ENCODE peak calls at places on chromosomes 4 and X, in six cellular contexts. E is transverse colon; J is body of pancreas; S is esophagus squamous epithelium; B is CD8-positive, alpha-beta T cell; C is mammary epithelial cell. X is an unnamed sample. For H3K4me1, the result is how much of the 10 kb centered on the place peaks cover.

GRCh38 chr4:113327513-113327912 is 278.1 kb downstream of the ANK2 start:
- DNase-seq in E (no peak), J (no peak), C (no peak), S (no peak), B (no peak), X (no peak)

GRCh38 chr4:31467781-31468180 is 747.6 kb downstream of the PCDH7 start:
- DNase-seq in S (no peak), J (no peak), B (no peak), C (peak), E (no peak), X (no peak)

GRCh38 chrX:151505796-151506195 is 57.7 kb upstream of the PASD1 start:
- DNase-seq in E (no peak), C (peak), J (no peak), S (no peak), B (no peak), X (no peak)

GRCh38 chr4:125191252-125191651 is 123.5 kb upstream of the FAT4 start:
- DNase-seq in B (no peak), C (peak), J (no peak), E (no peak), S (no peak), X (no peak)

GRCh38 chr4:53563824-53564223 is 27.5 kb downstream of the LNX1 start:
- DNase-seq in E (no peak), S (no peak), B (no peak), C (peak), J (no peak), X (no peak)

GRCh38 chr4:3369781-3370660 is 71.7 kb upstream of the HGFAC start:
- DNase-seq in S (no peak), J (no peak), B (no peak), E (no peak), C (peak), X (no peak)

GRCh38 chrX:108198420-108198819 is 106.8 kb downstream of the ATG4A start:
- DNase-seq in E (no peak), J (no peak), B (no peak), S (no peak), C (no peak), X (no peak)

GRCh38 chr4:129046055-129046959 is 47.0 kb downstream of the SCLT1 start:
- DNase-seq in J (no peak), B (no peak), C (no peak), S (no peak), E (no peak), X (no peak)

GRCh38 chr4:1795304-1796195 is 2.5 kb downstream of the FGFR3 start:
- DNase-seq in C (no peak), J (peak), E (peak), S (no peak), B (no peak), X (no peak)

GRCh38 chrX:94454159-94454558 is 780.2 kb downstream of the FAM133A start:
- DNase-seq in B (no peak), E (no peak), S (no peak), C (no peak), J (no peak), X (no peak)

GRCh38 chrX:35625714-35626113 is 172.4 kb upstream of the MAGEB16 start:
- DNase-seq in B (no peak), S (no peak), E (no peak), C (no peak), J (no peak), X (no peak)

GRCh38 chr4:136925203-136925602 is 607.1 kb downstream of the PCDH18 start:
- DNase-seq in C (no peak), E (no peak), B (no peak), J (no peak), S (no peak), X (no peak)

GRCh38 chr4:100198061-100198460 is 7.8 kb upstream of the DDIT4L start:
- DNase-seq in J (no peak), S (no peak), E (no peak), C (no peak), B (no peak), X (no peak)

GRCh38 chr4:4694296-4694772 is 152.5 kb upstream of the STX18 start:
- DNase-seq in B (no peak), J (peak), E (no peak), C (no peak), S (no peak), X (no peak)

GRCh38 chr4:575281-576141 is 584 bp downstream of the TMEM271 start:
- DNase-seq in C (peak), S (no peak), E (no peak), J (peak), B (no peak), X (no peak)

GRCh38 chr4:73844352-73844751 is 7.9 kb downstream of the CXCL6 start:
- DNase-seq in B (no peak), J (no peak), C (peak), E (no peak), S (no peak), X (no peak)

GRCh38 chrX:46152756-46153155 is 392.5 kb downstream of the ZNF674 start:
- DNase-seq in S (no peak), B (no peak), C (no peak), E (no peak), J (no peak), X (no peak)

GRCh38 chr4:176439611-176440010 is 119.8 kb downstream of the SPCS3 start:
- DNase-seq in B (no peak), J (no peak), E (no peak), C (no peak), S (no peak), X (no peak)

GRCh38 chr4:25984796-25985195 is 70.8 kb downstream of the SMIM20 start:
- DNase-seq in J (no peak), S (no peak), C (no peak), B (no peak), E (no peak), X (no peak)

GRCh38 chrX:13855689-13856425 is 39.0 kb upstream of the GPM6B start:
- DNase-seq in B (no peak), J (no peak), E (no peak), S (no peak), C (peak), X (no peak)

GRCh38 chrX:103248553-103248952 is 6.4 kb downstream of the TCEAL8 start:
- DNase-seq in E (no peak), C (peak), B (no peak), J (no peak), S (no peak), X (no peak)

GRCh38 chr4:6940744-6941137 is 31.1 kb downstream of the TBC1D14 start:
- DNase-seq in B (no peak), S (no peak), J (no peak), C (no peak), E (no peak), X (no peak)

GRCh38 chr4:6941796-6942195 is 32.2 kb downstream of the TBC1D14 start:
- DNase-seq in C (peak), E (no peak), S (no peak), B (no peak), J (no peak), X (no peak)

GRCh38 chr4:6943012-6943869 is 33.6 kb downstream of the TBC1D14 start:
- DNase-seq in B (no peak), J (no peak), C (no peak), E (peak), S (no peak), X (peak)

GRCh38 chr4:6943870-6944195 is 34.2 kb downstream of the TBC1D14 start:
- DNase-seq in J (no peak), E (no peak), B (no peak), C (no peak), S (no peak), X (no peak)

DNA sequence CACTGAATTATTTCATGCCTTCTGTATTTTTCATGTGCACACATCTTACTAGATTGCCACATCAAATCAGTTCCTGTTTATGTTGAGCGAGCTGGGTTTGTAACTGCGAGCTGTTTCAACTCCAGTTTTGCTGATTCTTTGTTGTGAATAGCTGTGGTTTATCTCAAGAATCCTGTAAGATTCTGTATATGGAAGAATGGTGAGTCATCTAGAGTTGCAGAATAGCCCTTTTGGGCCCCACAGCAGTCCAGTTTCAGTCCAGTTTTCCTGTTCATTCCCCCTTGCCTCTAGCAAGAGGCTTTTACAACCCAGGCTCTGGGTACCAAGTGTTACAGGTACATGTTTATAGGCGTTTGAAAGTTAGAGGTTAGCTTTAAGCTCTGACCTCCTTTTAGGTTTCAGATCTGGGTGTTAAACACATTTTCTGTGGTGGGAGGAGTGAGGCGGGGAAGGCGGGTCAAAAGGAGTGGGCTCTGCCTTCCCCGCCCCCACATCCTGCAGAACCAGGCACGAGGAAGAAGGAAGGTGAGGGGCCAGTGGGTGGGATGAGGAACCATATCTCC is 32.7 kb downstream of the TBC1D14 start:
- DNase-seq in J (no peak), C (peak), B (peak), S (no peak), E (no peak), X (no peak)
- H3K4me1 ChIP-seq in J (under half), C (under half), B (half or more), S (half or more), E (under half), X (under half)

GRCh38 chrX:57329008-57329407 is 42.5 kb downstream of the FAAH2 start:
- DNase-seq in B (no peak), J (no peak), C (no peak), S (no peak), E (no peak), X (no peak)
- TF ChIP-seq CTCF in B (no peak), J (no peak), C (no peak), S (no peak), E (no peak), X (no peak)

GRCh38 chrX:154806837-154807501 is 1.7 kb upstream of the MPP1 start:
- DNase-seq in S (no peak), B (no peak), J (no peak), C (no peak), E (no peak), X (no peak)

GRCh38 chrX:154804957-154805695 is at the start of gene MPP1:
- DNase-seq in B (peak), C (peak), J (peak), S (no peak), E (peak), X (peak)

GRCh38 chrX:154802838-154803410 is 2.4 kb downstream of the MPP1 start:
- DNase-seq in B (no peak), J (no peak), C (no peak), E (no peak), S (no peak), X (no peak)

GRCh38 chrX:154805696-154806091 is 409 bp upstream of the MPP1 start:
- DNase-seq in B (no peak), C (no peak), E (no peak), J (no peak), S (no peak), X (no peak)

GRCh38 chrX:154804564-154804956 is 725 bp downstream of the MPP1 start:
- DNase-seq in E (no peak), B (no peak), S (no peak), J (no peak), C (no peak), X (no peak)
- H3K27ac ChIP-seq in E (peak), B (no peak), S (peak), J (peak), C (no peak), X (peak)

DNA sequence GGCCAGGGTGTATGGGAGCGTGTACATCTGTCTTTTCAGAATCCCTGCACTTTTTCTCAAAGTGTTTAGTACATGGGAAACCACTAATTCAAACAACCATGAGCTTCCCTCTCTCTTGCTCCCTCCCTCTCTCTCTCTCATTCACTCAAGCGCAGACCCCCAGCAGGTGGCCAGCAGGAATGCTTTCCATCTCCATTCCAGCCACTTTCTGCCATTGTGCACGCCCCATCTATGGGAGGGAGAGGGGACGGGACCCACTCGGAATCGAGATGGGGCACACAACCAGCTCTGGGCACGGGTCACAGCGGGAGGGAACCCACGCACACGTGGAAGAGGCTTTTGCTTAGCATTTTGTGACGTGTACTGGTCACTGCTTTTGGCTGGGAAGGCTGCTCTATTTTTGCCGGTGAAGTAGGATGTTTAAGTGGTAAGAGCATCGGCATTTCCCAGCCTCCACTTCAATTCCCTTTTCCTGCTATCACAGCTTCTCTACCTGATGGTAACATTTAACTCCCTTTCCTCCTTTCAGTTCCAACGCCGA is 84.3 kb downstream of the IRF2 start:
- DNase-seq in J (no peak), E (no peak), C (no peak), S (no peak), B (no peak), X (no peak)
- H3K4me1 ChIP-seq in J (under half), E (under half), C (under half), S (under half), B (under half), X (under half)

DNA sequence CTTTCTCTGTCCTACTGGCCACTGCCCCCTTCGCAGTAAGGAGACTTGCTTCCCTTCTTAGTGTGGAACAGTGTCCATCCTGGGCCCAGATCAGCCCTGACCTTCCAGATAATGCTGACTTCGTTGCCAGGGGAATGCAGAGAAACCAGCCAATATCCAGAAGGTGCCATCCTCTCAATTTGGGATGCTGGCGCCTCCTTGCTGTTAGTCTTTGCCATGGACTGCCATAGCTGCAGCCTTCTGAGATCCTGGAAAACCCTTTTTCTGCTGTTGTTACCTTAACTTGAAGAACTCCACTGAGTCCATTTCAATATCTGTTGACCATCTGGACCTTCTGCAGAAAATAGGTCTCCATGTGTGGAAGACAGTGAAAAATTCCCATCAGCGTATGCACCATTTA is 21.8 kb downstream of the RAI2 start:
- DNase-seq in E (no peak), J (no peak), C (no peak), S (no peak), B (no peak), X (no peak)
- TF ChIP-seq CTCF in E (no peak), J (no peak), C (no peak), S (no peak), B (no peak), X (no peak)

DNA sequence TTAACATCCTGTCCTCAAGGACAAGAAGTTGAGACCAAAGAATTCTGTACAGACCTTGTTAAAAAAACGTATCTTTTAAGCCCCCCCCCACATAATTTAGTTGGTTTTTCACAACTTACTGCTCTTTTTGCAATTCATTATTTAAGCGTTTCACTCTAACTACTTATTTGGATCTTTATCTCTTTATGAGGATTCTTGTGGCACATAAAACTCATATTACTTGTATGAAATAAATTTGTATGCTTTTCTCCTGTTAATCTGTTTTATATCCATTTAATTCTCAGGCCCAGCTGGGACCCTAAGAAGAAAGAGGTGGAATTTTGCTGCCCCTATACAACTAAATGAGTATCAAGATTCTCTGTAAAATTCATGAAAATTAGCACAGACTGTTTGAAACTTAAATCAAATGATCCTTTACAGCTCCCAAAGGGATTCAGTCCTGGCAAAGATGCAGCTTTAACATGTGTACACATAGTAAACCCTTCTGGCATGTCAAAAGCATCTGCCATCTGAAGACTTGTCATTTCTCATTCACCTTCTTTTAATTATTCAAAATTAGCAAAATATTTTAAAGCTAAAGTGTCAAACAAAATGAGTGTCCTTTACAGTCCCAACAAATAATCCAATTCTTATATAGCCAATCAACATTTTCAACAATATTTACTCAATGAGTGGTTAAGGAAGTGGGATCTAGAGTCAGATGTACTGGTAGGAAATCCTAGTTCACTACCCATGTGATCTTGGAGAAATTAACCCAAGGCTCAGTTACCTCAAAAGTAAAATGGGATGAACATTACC is 17.7 kb downstream of the ARAP2 start:
- DNase-seq in J (no peak), C (no peak), S (no peak), E (no peak), B (no peak), X (no peak)
- H3K27ac ChIP-seq in J (no peak), C (no peak), S (no peak), E (no peak), B (no peak), X (no peak)

GRCh38 chr4:151690884-151691283 is 69.9 kb downstream of the GATB start:
- DNase-seq in B (no peak), J (no peak), E (no peak), S (no peak), C (no peak), X (no peak)
- H3K4me1 ChIP-seq in B (under half), J (under half), E (under half), S (half or more), C (under half), X (half or more)

X was measured in psoas muscle.